ENCODE peak calls at places on chromosomes 3 and 15, in seven cellular contexts. P is psoas muscle, N is foreskin fibroblast, Y is GM12865, Q is left ventricle myocardium inferior, B is GM23338, H is AG09309. L is an unnamed sample.

GRCh38 chr15:72227720-72228119 is 3.3 kb downstream of the PKM start:
- DNase-seq in P (no peak), Y (peak; percentile 21), H (no peak), B (no peak), N (no peak), Q (no peak), L (no peak)

GRCh38 chr3:86923071-86923476 is 67.9 kb downstream of the VGLL3 start:
- DNase-seq in B (no peak), H (peak; percentile 64), P (peak; percentile 20), Q (no peak), N (peak; percentile 90), Y (no peak), L (no peak)

GRCh38 chr3:7401418-7401817 is 540.5 kb downstream of the GRM7 start:
- DNase-seq in B (no peak), P (no peak), Q (no peak), N (no peak), H (no peak), Y (no peak), L (no peak)

GRCh38 chr3:159632847-159633246 is 355.8 kb upstream of the IL12A start:
- DNase-seq in H (no peak), Q (no peak), P (no peak), N (no peak), B (no peak), Y (no peak), L (no peak)

GRCh38 chr3:143820466-143821221 is 27.6 kb downstream of the SLC9A9 start:
- DNase-seq in Q (no peak), P (no peak), B (no peak), H (no peak), N (no peak), Y (no peak), L (no peak)

GRCh38 chr3:94811836-94812235 is 749.0 kb downstream of the NSUN3 start:
- DNase-seq in Q (no peak), Y (no peak), N (no peak), H (no peak), B (peak; percentile 49), P (no peak), L (no peak)

GRCh38 chr3:155449613-155450267 is 156.3 kb upstream of the STRIT1 start:
- DNase-seq in P (no peak), Q (no peak), H (no peak), N (no peak), Y (no peak), B (no peak), L (no peak)

GRCh38 chr15:52003710-52004109 is 15.3 kb upstream of the MAPK6 start:
- DNase-seq in N (no peak), B (no peak), H (no peak), Q (no peak), Y (no peak), P (no peak), L (no peak)

GRCh38 chr3:73393005-73393404 is 231.7 kb downstream of the PDZRN3 start:
- DNase-seq in B (no peak), N (no peak), Y (no peak), Q (no peak), P (no peak), H (no peak), L (no peak)

GRCh38 chr3:171807129-171807675 is 3.1 kb downstream of the PLD1 start:
- DNase-seq in Q (no peak), N (no peak), H (no peak), Y (no peak), P (no peak), B (no peak), L (no peak)

GRCh38 chr3:136142592-136142991 is 53.5 kb downstream of the MSL2 start:
- DNase-seq in Q (no peak), H (peak; percentile 59), Y (no peak), P (no peak), B (peak; percentile 72), N (peak; percentile 84), L (peak; percentile 87)

GRCh38 chr15:33140326-33140725 is 54.2 kb downstream of the FMN1 start:
- DNase-seq in Y (no peak), P (no peak), B (no peak), N (no peak), Q (no peak), H (no peak), L (no peak)

GRCh38 chr3:186526256-186526606 is 17.9 kb downstream of the CRYGS start:
- DNase-seq in B (no peak), Y (peak; percentile 67), P (no peak), N (no peak), Q (no peak), H (no peak), L (no peak)

GRCh38 chr3:29627136-29628117 is 346.6 kb downstream of the RBMS3 start:
- DNase-seq in Y (no peak), N (no peak), H (no peak), Q (no peak), B (no peak), P (no peak), L (no peak)

GRCh38 chr15:51888593-51889195 is 59.2 kb downstream of the TMOD3 start:
- DNase-seq in Q (no peak), P (no peak), N (peak; percentile 53), B (peak; percentile 55), Y (peak; percentile 8), H (no peak), L (no peak)

GRCh38 chr3:25412269-25412668 is 15.8 kb upstream of the RARB start:
- DNase-seq in N (no peak), P (no peak), Q (no peak), H (no peak), B (no peak), Y (no peak), L (no peak)

GRCh38 chr3:158768881-158769518 is 32.9 kb upstream of the MFSD1 start:
- DNase-seq in P (no peak), H (peak; percentile 89), B (no peak), Q (no peak), Y (no peak), N (peak; percentile 93), L (peak; percentile 90)

GRCh38 chr3:7396534-7396933 is 535.6 kb downstream of the GRM7 start:
- DNase-seq in Y (no peak), H (no peak), Q (no peak), P (no peak), B (no peak), N (no peak), L (no peak)

GRCh38 chr3:143951351-143951971 is 20.2 kb upstream of the DIPK2A start:
- DNase-seq in N (peak; percentile 74), Q (no peak), H (no peak), Y (peak; percentile 63), P (no peak), B (peak; percentile 69), L (no peak)

GRCh38 chr3:57091874-57092273 is 31.4 kb downstream of the SPATA12 start:
- DNase-seq in H (no peak), Y (no peak), B (no peak), P (no peak), N (no peak), Q (no peak), L (no peak)

GRCh38 chr3:136750209-136750921 is 1.8 kb downstream of the STAG1 start:
- DNase-seq in H (no peak), B (no peak), Q (no peak), Y (peak; percentile 48), P (no peak), N (peak; percentile 26), L (no peak)

GRCh38 chr3:139758654-139759291 is 81.0 kb upstream of the NMNAT3 start:
- DNase-seq in Q (no peak), N (peak; percentile 14), B (peak; percentile 51), Y (no peak), P (no peak), H (no peak), L (no peak)

GRCh38 chr3:18937574-18937973 is 210.7 kb upstream of the KCNH8 start:
- DNase-seq in B (no peak), Q (no peak), P (no peak), Y (peak; percentile 2), H (no peak), N (no peak), L (no peak)

GRCh38 chr3:72351536-72351935 is 496.7 kb downstream of the SHQ1 start:
- DNase-seq in P (no peak), N (no peak), Q (no peak), H (no peak), B (no peak), Y (no peak), L (no peak)

GRCh38 chr15:72445426-72445825 is 28.7 kb upstream of the ARIH1 start:
- DNase-seq in H (no peak), B (no peak), P (no peak), N (no peak), Y (no peak), Q (no peak), L (no peak)

GRCh38 chr15:31235298-31236183 is 91.1 kb upstream of the KLF13 start:
- DNase-seq in H (no peak), Y (peak; percentile 76), Q (peak; percentile 82), B (no peak), P (no peak), N (peak; percentile 25), L (no peak)
- H3K4me3 ChIP-seq in H (no peak overlapping the region), Y (peak overlapping the region; percentile 28), Q (peak overlapping the region; percentile 52), B (no peak overlapping the region), P (no peak overlapping the region), N (no peak overlapping the region), L (no peak overlapping the region)

DNA sequence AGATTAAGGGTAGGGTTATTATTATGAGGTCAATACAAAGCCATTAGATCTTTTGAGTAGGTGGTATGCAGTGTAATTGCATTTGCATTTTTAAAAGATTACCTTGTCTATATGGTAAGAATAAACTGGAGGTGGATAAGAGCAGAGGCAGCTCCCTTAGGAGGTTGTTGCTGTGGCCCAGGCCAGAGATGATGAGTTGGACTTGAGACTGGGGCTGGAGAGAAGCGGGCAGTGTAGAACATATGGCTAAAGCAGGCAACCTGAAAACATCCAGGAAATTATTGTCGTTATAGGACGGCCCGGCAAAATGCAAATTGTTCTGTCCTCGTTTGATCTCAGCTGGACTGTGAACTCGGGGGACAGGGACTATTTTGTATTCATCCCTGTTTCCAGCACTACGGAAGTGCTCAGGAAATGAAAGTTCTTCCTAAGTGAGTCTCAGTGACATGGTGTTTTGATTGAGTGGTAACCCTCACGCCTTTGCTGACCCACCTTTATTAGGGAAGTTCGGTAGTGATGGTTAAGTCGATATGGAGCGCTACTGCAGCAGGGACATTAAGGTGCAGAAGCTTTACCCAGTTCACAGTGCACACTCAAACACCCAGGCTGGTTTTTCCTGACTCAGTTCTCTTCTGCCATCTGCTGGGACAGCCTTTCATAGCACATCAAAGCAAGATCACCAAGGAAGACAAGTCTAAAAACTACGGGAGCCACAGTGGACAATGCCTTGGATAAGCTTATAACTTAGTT is 27.2 kb upstream of the VPS33B start:
- DNase-seq in Q (no peak), H (peak; percentile 27), P (no peak), Y (peak; percentile 77), B (peak; percentile 72), N (peak; percentile 77), L (peak; percentile 46)
- TF ChIP-seq CTCF in Q (peak; percentile 76), H (peak; percentile 76), P (peak; percentile 62), Y (peak; percentile 67), B (peak; percentile 83), N (peak; percentile 71), L (peak; percentile 68)

DNA sequence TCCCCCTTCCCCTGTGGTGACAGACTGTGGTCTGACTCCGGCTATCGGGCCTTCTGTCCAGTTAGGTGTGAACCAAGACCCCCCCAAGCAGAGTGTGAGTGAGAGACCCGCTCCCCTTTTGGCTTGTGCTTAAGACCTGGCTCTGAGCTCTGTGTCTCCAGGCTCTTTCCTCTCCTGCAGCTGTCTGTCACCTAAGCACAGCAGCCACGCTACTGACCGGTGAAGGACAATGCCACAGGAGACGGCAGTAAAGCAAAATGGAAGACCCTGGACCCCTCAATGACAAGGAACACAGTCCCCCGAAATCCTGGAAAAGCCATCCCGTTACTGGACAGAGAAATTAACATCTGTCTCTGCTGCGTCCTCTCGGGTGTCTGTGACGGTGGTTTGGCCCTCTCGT is 53.8 kb downstream of the CHSY1 start:
- DNase-seq in P (no peak), N (no peak), B (no peak), H (no peak), Q (no peak), Y (no peak), L (no peak)
- H3K4me3 ChIP-seq in P (no peak overlapping the region), N (no peak overlapping the region), B (no peak overlapping the region), H (no peak overlapping the region), Q (no peak overlapping the region), Y (no peak overlapping the region), L (no peak overlapping the region)

GRCh38 chr3:190053919-190054672 is 66.6 kb downstream of the P3H2 start:
- DNase-seq in B (no peak), Q (peak; percentile 17), H (no peak), Y (no peak), P (no peak), N (peak; percentile 80), L (no peak)
- TF ChIP-seq CTCF in B (no peak), Q (peak; percentile 28), H (peak; percentile 20), Y (no peak), P (no peak), N (no peak), L (no peak)

L was measured in HFF-Myc.